ENCODE peak calls at places on chromosome 2, in five cellular contexts. F is thyroid gland, O is tibial nerve, V is cardiac muscle cell, B is fibroblast of lung. G is an unnamed sample. For H3K27me3, the result is how much of the 10 kb centered on the place peaks cover.

GRCh38 chr2:10094271-10094814 is 14.1 kb upstream of the CYS1 start:
- DNase-seq in F (no peak), O (no peak), V (no peak), B (no peak), G (no peak)

GRCh38 chr2:111162718-111163331 is 42.1 kb downstream of the BCL2L11 start:
- DNase-seq in F (no peak), O (no peak), V (no peak), B (no peak), G (no peak)

GRCh38 chr2:28581312-28581711 is 85.5 kb downstream of the PLB1 start:
- DNase-seq in F (no peak), O (no peak), V (no peak), B (no peak), G (no peak)

GRCh38 chr2:5932556-5933469 is 240.6 kb downstream of the SOX11 start:
- DNase-seq in F (peak), O (no peak), V (no peak), B (no peak), G (no peak)

GRCh38 chr2:15930589-15931513 is 9.5 kb upstream of the MYCN start:
- DNase-seq in F (no peak), O (no peak), V (no peak), B (no peak), G (no peak)

GRCh38 chr2:152047826-152048476 is 50.9 kb downstream of the CACNB4 start:
- DNase-seq in F (peak), O (no peak), V (no peak), B (peak), G (no peak)

GRCh38 chr2:20599861-20600461 is 50.9 kb downstream of the HS1BP3 start:
- DNase-seq in F (peak), O (no peak), V (no peak), B (no peak), G (peak)

GRCh38 chr2:173550143-173550542 is 195.5 kb downstream of the CDCA7 start:
- DNase-seq in F (no peak), O (no peak), V (no peak), B (peak), G (no peak)

GRCh38 chr2:172997031-172997430 is 78.6 kb upstream of the MAP3K20 start:
- DNase-seq in F (no peak), O (no peak), V (no peak), B (no peak), G (no peak)

GRCh38 chr2:229673676-229674075 is 40.7 kb downstream of the DNER start:
- DNase-seq in F (no peak), O (no peak), V (no peak), B (no peak), G (no peak)

GRCh38 chr2:134408791-134409190 is 154.9 kb downstream of the MGAT5 start:
- DNase-seq in F (no peak), O (no peak), V (no peak), B (peak), G (no peak)

GRCh38 chr2:235170016-235170415 is 218.2 kb downstream of the SH3BP4 start:
- DNase-seq in F (no peak), O (no peak), V (no peak), B (peak), G (no peak)

GRCh38 chr2:47636596-47636995 is 146.3 kb upstream of the MSH6 start:
- DNase-seq in F (no peak), O (no peak), V (no peak), B (no peak), G (no peak)

GRCh38 chr2:45651415-45652089 is at the start of gene PRKCE:
- DNase-seq in F (peak), O (peak), V (peak), B (peak), G (peak)

GRCh38 chr2:238497610-238498005 is 70.9 kb downstream of the ASB1 start:
- DNase-seq in F (no peak), O (no peak), V (no peak), B (no peak), G (no peak)

GRCh38 chr2:160045703-160046210 is 16.7 kb downstream of the PLA2R1 start:
- DNase-seq in F (no peak), O (no peak), V (no peak), B (no peak), G (no peak)

GRCh38 chr2:37471994-37472393 is 127.6 kb downstream of the QPCT start:
- DNase-seq in F (no peak), O (no peak), V (no peak), B (peak), G (no peak)

GRCh38 chr2:143420313-143420712 is 291.1 kb downstream of the ARHGAP15 start:
- DNase-seq in F (no peak), O (no peak), V (no peak), B (no peak), G (no peak)

GRCh38 chr2:207317358-207317984 is 151.7 kb upstream of the KLF7 start:
- DNase-seq in F (no peak), O (no peak), V (no peak), B (peak), G (no peak)

GRCh38 chr2:150605664-150606063 is 118.2 kb upstream of the RND3 start:
- DNase-seq in F (no peak), O (no peak), V (no peak), B (no peak), G (no peak)

GRCh38 chr2:19003554-19003953 is 354.9 kb downstream of the OSR1 start:
- DNase-seq in F (no peak), O (no peak), V (no peak), B (no peak), G (no peak)

GRCh38 chr2:8132889-8133288 is 549.0 kb upstream of the ID2 start:
- DNase-seq in F (no peak), O (no peak), V (no peak), B (no peak), G (no peak)

GRCh38 chr2:8132371-8132831 is 549.5 kb upstream of the ID2 start:
- DNase-seq in F (no peak), O (no peak), V (no peak), B (no peak), G (peak)

GRCh38 chr2:8135051-8135675 is 546.7 kb upstream of the ID2 start:
- DNase-seq in F (no peak), O (no peak), V (no peak), B (no peak), G (no peak)

GRCh38 chr2:8134105-8134903 is 547.6 kb upstream of the ID2 start:
- DNase-seq in F (no peak), O (no peak), V (no peak), B (no peak), G (no peak)

DNA sequence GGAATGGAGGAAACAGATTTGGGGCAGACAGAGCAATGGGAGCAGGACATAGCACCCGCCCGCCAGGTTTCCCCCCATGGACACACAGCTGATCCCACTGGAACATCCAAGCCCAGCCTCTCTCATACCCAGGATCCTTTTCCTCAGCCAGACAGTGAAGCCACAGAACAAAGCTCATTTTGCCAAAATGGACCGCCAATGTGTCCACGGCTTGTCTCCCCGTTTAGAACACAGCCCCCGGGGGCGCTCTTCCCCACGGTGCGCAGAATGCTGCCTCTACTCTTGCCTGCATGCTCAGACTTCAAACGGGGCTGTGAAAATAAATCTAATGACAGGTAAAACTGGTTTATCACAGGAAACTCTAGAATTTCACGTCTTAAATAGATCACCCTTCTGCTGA is 548.5 kb upstream of the ID2 start:
- DNase-seq in F (no peak), O (no peak), V (no peak), B (no peak), G (no peak)
- H3K27ac ChIP-seq in F (no peak), O (no peak), V (no peak), B (no peak), G (no peak)

GRCh38 chr2:236977199-236977883 is 108.3 kb upstream of the COPS8 start:
- DNase-seq in F (no peak), O (no peak), V (no peak), B (no peak), G (no peak)

GRCh38 chr2:236980961-236981360 is 104.7 kb upstream of the COPS8 start:
- DNase-seq in F (no peak), O (no peak), V (no peak), B (no peak), G (no peak)

GRCh38 chr2:236977999-236978398 is 107.7 kb upstream of the COPS8 start:
- DNase-seq in F (peak), O (no peak), V (no peak), B (no peak), G (no peak)

GRCh38 chr2:236981710-236982485 is 103.8 kb upstream of the COPS8 start:
- DNase-seq in F (no peak), O (no peak), V (no peak), B (no peak), G (no peak)

GRCh38 chr2:236979664-236980063 is 106.0 kb upstream of the COPS8 start:
- DNase-seq in F (no peak), O (no peak), V (no peak), B (no peak), G (no peak)
- H3K27me3 ChIP-seq in F (under half), O (under half), V (under half), B (under half), G (under half)

GRCh38 chr2:199160677-199161465 is 296.9 kb downstream of the SATB2 start:
- DNase-seq in F (no peak), O (no peak), V (no peak), B (peak), G (no peak)
- H3K4me3 ChIP-seq in F (no peak), O (no peak), V (no peak), B (no peak), G (no peak)

GRCh38 chr2:190579945-190580866 is 45.7 kb upstream of the NEMP2 start:
- DNase-seq in F (peak), O (no peak), V (no peak), B (no peak), G (no peak)
- H3K27ac ChIP-seq in F (no peak), O (no peak), V (peak), B (no peak), G (no peak)